ENCODE peak calls at places on chromosomes 12 and 14, in five cellular contexts. One of them, this sample, is unnamed.

GRCh38 chr12:80178846-80179245 is 79.5 kb downstream of the OTOGL start:
- DNase-seq in IMR-90: no peak
- DNase-seq in MCF 10A: no peak
- DNase-seq in choroid plexus epithelial cell: no peak
- DNase-seq in upper lobe of right lung: no peak
- DNase-seq in this sample: no peak

GRCh38 chr14:70831382-70831781 is 22.1 kb upstream of the MAP3K9 start:
- DNase-seq in MCF 10A: no peak
- DNase-seq in upper lobe of right lung: no peak
- DNase-seq in choroid plexus epithelial cell: no peak
- DNase-seq in IMR-90: no peak
- DNase-seq in this sample: no peak

GRCh38 chr14:91140672-91141071 is 26.8 kb downstream of the DGLUCY start:
- DNase-seq in upper lobe of right lung: no peak
- DNase-seq in IMR-90: no peak
- DNase-seq in choroid plexus epithelial cell: peak
- DNase-seq in MCF 10A: peak
- DNase-seq in this sample: no peak

GRCh38 chr12:92827836-92828431 is 101.2 kb downstream of the EEA1 start:
- DNase-seq in upper lobe of right lung: no peak
- DNase-seq in IMR-90: peak
- DNase-seq in MCF 10A: peak
- DNase-seq in choroid plexus epithelial cell: peak
- DNase-seq in this sample: no peak

GRCh38 chr12:70002097-70002911 is 177.3 kb downstream of the MYRFL start:
- DNase-seq in IMR-90: no peak
- DNase-seq in MCF 10A: no peak
- DNase-seq in upper lobe of right lung: no peak
- DNase-seq in choroid plexus epithelial cell: peak
- DNase-seq in this sample: no peak

GRCh38 chr12:20370001-20370381 is 1.7 kb downstream of the PDE3A start:
- DNase-seq in IMR-90: no peak
- DNase-seq in upper lobe of right lung: peak
- DNase-seq in choroid plexus epithelial cell: peak
- DNase-seq in MCF 10A: no peak
- DNase-seq in this sample: peak

GRCh38 chr12:41959271-41959670 is 185.4 kb downstream of the GXYLT1 start:
- DNase-seq in IMR-90: no peak
- DNase-seq in upper lobe of right lung: no peak
- DNase-seq in choroid plexus epithelial cell: no peak
- DNase-seq in MCF 10A: no peak
- DNase-seq in this sample: no peak

GRCh38 chr14:95620659-95621059 is 65.6 kb upstream of the TCL1B start:
- DNase-seq in IMR-90: no peak
- DNase-seq in MCF 10A: no peak
- DNase-seq in choroid plexus epithelial cell: no peak
- DNase-seq in upper lobe of right lung: no peak
- DNase-seq in this sample: no peak

GRCh38 chr14:83473846-83474245 is 1940.2 kb upstream of the SEL1L start:
- DNase-seq in IMR-90: peak
- DNase-seq in choroid plexus epithelial cell: peak
- DNase-seq in upper lobe of right lung: no peak
- DNase-seq in MCF 10A: no peak
- DNase-seq in this sample: no peak

GRCh38 chr14:56244138-56244789 is 126.1 kb downstream of the PELI2 start:
- DNase-seq in upper lobe of right lung: no peak
- DNase-seq in MCF 10A: peak
- DNase-seq in IMR-90: peak
- DNase-seq in choroid plexus epithelial cell: peak
- DNase-seq in this sample: no peak

GRCh38 chr14:100619382-100620305 is 32.4 kb upstream of the BEGAIN start:
- DNase-seq in MCF 10A: no peak
- DNase-seq in upper lobe of right lung: peak
- DNase-seq in IMR-90: no peak
- DNase-seq in choroid plexus epithelial cell: no peak
- DNase-seq in this sample: no peak

GRCh38 chr12:93813972-93814821 is 137.0 kb downstream of the CRADD start:
- DNase-seq in MCF 10A: no peak
- DNase-seq in choroid plexus epithelial cell: peak
- DNase-seq in IMR-90: peak
- DNase-seq in upper lobe of right lung: peak
- DNase-seq in this sample: no peak

GRCh38 chr12:98519257-98519907 is 4.0 kb downstream of the TMPO start:
- DNase-seq in upper lobe of right lung: no peak
- DNase-seq in IMR-90: no peak
- DNase-seq in choroid plexus epithelial cell: no peak
- DNase-seq in MCF 10A: no peak
- DNase-seq in this sample: no peak

GRCh38 chr12:6345319-6346071 is 3.6 kb upstream of the TNFRSF1A start:
- DNase-seq in IMR-90: peak
- DNase-seq in upper lobe of right lung: no peak
- DNase-seq in choroid plexus epithelial cell: peak
- DNase-seq in MCF 10A: peak
- DNase-seq in this sample: no peak

GRCh38 chr14:61479746-61480502 is 158.5 kb downstream of the PRKCH start:
- DNase-seq in choroid plexus epithelial cell: no peak
- DNase-seq in upper lobe of right lung: no peak
- DNase-seq in IMR-90: peak
- DNase-seq in MCF 10A: peak
- DNase-seq in this sample: no peak

GRCh38 chr12:83642205-83642604 is 955.5 kb downstream of the TMTC2 start:
- DNase-seq in IMR-90: no peak
- DNase-seq in choroid plexus epithelial cell: no peak
- DNase-seq in upper lobe of right lung: no peak
- DNase-seq in MCF 10A: no peak
- DNase-seq in this sample: no peak

GRCh38 chr12:95393191-95393790 is 80.7 kb upstream of the METAP2 start:
- DNase-seq in upper lobe of right lung: no peak
- DNase-seq in choroid plexus epithelial cell: no peak
- DNase-seq in IMR-90: no peak
- DNase-seq in MCF 10A: peak
- DNase-seq in this sample: no peak

GRCh38 chr12:102096855-102097254 is 23.1 kb downstream of the NUP37 start:
- DNase-seq in MCF 10A: no peak
- DNase-seq in IMR-90: no peak
- DNase-seq in upper lobe of right lung: no peak
- DNase-seq in choroid plexus epithelial cell: no peak
- DNase-seq in this sample: no peak

GRCh38 chr12:96237465-96238077 is 43.4 kb downstream of the ELK3 start:
- DNase-seq in upper lobe of right lung: no peak
- DNase-seq in IMR-90: peak
- DNase-seq in choroid plexus epithelial cell: peak
- DNase-seq in MCF 10A: peak
- DNase-seq in this sample: no peak

GRCh38 chr12:10501031-10501430 is 4.7 kb upstream of the EIF2S3B start:
- DNase-seq in choroid plexus epithelial cell: peak
- DNase-seq in IMR-90: no peak
- DNase-seq in MCF 10A: peak
- DNase-seq in upper lobe of right lung: no peak
- DNase-seq in this sample: no peak

GRCh38 chr12:57188090-57188425 is 28.5 kb upstream of the NXPH4 start:
- DNase-seq in upper lobe of right lung: no peak
- DNase-seq in IMR-90: no peak
- DNase-seq in MCF 10A: no peak
- DNase-seq in choroid plexus epithelial cell: no peak
- DNase-seq in this sample: no peak

GRCh38 chr14:73775339-73776193 is 61.4 kb upstream of the PNMA1 start:
- DNase-seq in upper lobe of right lung: no peak
- DNase-seq in IMR-90: no peak
- DNase-seq in choroid plexus epithelial cell: no peak
- DNase-seq in MCF 10A: no peak
- DNase-seq in this sample: no peak

GRCh38 chr14:73778736-73779135 is 64.6 kb upstream of the PNMA1 start:
- DNase-seq in choroid plexus epithelial cell: no peak
- DNase-seq in upper lobe of right lung: no peak
- DNase-seq in MCF 10A: no peak
- DNase-seq in IMR-90: no peak
- DNase-seq in this sample: no peak

GRCh38 chr14:73776194-73776537 is 62.0 kb upstream of the PNMA1 start:
- DNase-seq in upper lobe of right lung: no peak
- DNase-seq in IMR-90: no peak
- DNase-seq in MCF 10A: no peak
- DNase-seq in choroid plexus epithelial cell: no peak
- DNase-seq in this sample: no peak

GRCh38 chr14:73774671-73775070 is 60.5 kb upstream of the PNMA1 start:
- DNase-seq in IMR-90: no peak
- DNase-seq in upper lobe of right lung: no peak
- DNase-seq in MCF 10A: no peak
- DNase-seq in choroid plexus epithelial cell: no peak
- DNase-seq in this sample: no peak

DNA sequence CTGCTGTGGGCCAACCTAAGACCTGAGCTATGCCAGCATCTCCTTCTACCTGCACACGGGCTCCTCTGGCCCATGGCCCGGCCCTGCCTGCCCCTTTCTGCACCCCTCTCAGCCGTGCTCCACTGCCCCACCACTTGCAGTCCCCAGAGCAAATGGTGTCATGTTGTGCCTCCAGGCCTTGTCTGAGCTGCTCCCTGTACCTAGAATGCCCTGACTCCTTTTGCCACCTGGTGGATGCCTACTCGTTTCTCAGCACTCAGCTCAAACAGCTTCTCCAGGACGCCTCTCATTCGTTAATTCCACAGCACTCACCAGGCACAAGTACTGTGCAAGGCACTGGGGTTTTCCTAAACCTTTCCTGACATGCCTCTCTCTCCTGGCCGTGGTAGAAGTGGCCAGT is 63.2 kb upstream of the PNMA1 start:
- DNase-seq in choroid plexus epithelial cell: no peak
- DNase-seq in IMR-90: no peak
- DNase-seq in upper lobe of right lung: no peak
- DNase-seq in MCF 10A: no peak
- DNase-seq in this sample: no peak
- TF ChIP-seq CTCF in choroid plexus epithelial cell: no peak
- TF ChIP-seq CTCF in IMR-90: no peak
- TF ChIP-seq CTCF in upper lobe of right lung: peak
- TF ChIP-seq CTCF in MCF 10A: no peak
- TF ChIP-seq CTCF in this sample: no peak

GRCh38 chr14:106556665-106557289 is 1030.4 kb downstream of the TMEM121 start:
- DNase-seq in upper lobe of right lung: peak
- DNase-seq in MCF 10A: peak
- DNase-seq in choroid plexus epithelial cell: no peak
- DNase-seq in IMR-90: no peak
- DNase-seq in this sample: no peak
- TF ChIP-seq CTCF in upper lobe of right lung: peak
- TF ChIP-seq CTCF in MCF 10A: peak
- TF ChIP-seq CTCF in choroid plexus epithelial cell: peak
- TF ChIP-seq CTCF in IMR-90: no peak
- TF ChIP-seq CTCF in this sample: no peak

DNA sequence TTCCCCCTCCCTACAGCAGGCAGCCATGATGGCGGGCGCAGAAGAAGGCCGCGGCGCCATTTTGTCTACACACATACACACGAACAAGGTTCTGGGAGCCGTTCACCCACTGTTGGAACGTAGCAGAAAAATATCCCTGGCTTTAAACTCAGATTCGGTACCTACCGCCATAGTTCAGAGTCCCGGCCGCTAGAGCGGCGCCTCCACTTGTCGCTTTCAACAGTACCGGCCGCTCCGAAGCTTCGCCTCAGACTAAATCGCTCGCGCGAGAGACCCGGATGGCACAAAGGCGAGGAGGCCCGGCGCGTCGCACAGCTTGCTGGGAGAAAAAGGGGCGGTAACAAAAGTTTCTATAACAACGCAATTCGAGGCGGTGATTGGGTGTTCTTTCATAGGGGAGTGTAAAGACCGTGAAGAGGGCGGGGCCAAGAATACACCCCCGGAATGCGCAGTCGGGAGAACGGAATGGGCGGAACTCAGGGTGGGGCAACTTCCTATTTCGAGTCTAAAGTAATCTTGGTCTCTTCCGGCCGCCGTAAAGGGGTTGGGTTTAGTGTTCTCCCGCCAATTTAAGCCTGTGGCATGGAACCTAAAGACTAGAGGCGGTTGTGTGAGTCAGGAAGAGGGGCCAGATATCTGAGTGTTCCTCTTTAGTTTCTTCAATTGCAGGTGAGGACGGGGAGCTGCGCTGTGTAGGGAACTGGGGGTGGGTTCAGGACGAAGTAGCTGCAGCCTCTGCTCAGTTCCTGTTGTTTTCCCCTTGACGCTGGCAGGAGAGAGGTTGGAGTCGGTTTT is at the start of the genes KNTC1 and RSRC2:
- DNase-seq in upper lobe of right lung: peak
- DNase-seq in MCF 10A: peak
- DNase-seq in choroid plexus epithelial cell: peak
- DNase-seq in IMR-90: peak
- DNase-seq in this sample: peak
- TF ChIP-seq CTCF in upper lobe of right lung: no peak
- TF ChIP-seq CTCF in MCF 10A: no peak
- TF ChIP-seq CTCF in choroid plexus epithelial cell: peak
- TF ChIP-seq CTCF in IMR-90: no peak
- TF ChIP-seq CTCF in this sample: no peak

GRCh38 chr14:103127861-103128598 is 4.8 kb downstream of the TNFAIP2 start:
- DNase-seq in choroid plexus epithelial cell: no peak
- DNase-seq in upper lobe of right lung: no peak
- DNase-seq in IMR-90: no peak
- DNase-seq in MCF 10A: peak
- DNase-seq in this sample: no peak

GRCh38 chr14:103126088-103126872 is 3.0 kb downstream of the TNFAIP2 start:
- DNase-seq in MCF 10A: no peak
- DNase-seq in IMR-90: no peak
- DNase-seq in choroid plexus epithelial cell: no peak
- DNase-seq in upper lobe of right lung: no peak
- DNase-seq in this sample: no peak

GRCh38 chr14:103127356-103127755 is 4.1 kb downstream of the TNFAIP2 start:
- DNase-seq in IMR-90: no peak
- DNase-seq in choroid plexus epithelial cell: no peak
- DNase-seq in MCF 10A: no peak
- DNase-seq in upper lobe of right lung: peak
- DNase-seq in this sample: no peak

GRCh38 chr14:103125098-103126070 is 2.1 kb downstream of the TNFAIP2 start:
- DNase-seq in choroid plexus epithelial cell: no peak
- DNase-seq in IMR-90: no peak
- DNase-seq in MCF 10A: no peak
- DNase-seq in upper lobe of right lung: no peak
- DNase-seq in this sample: no peak

DNA sequence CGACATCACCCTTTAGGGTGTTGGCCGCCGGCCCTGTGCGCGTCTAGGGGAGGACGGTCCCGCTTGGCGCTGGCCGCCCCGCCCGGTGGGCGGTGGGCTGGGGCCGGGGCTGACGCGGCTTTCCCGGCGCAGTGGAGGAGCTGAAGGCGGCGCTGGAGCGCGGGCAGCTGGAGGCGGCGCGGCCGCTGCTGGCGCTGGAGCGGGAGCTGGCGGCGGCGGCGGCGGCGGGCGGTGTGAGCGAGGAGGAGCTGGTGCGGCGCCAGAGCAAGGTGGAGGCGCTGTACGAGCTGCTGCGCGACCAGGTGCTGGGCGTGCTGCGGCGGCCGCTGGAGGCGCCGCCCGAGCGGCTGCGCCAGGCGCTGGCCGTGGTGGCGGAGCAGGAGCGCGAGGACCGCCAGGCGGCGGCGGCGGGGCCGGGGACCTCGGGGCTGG is 3.6 kb downstream of the TNFAIP2 start:
- DNase-seq in choroid plexus epithelial cell: no peak
- DNase-seq in upper lobe of right lung: peak
- DNase-seq in IMR-90: no peak
- DNase-seq in MCF 10A: peak
- DNase-seq in this sample: peak
- TF ChIP-seq CTCF in choroid plexus epithelial cell: no peak
- TF ChIP-seq CTCF in upper lobe of right lung: no peak
- TF ChIP-seq CTCF in IMR-90: peak
- TF ChIP-seq CTCF in MCF 10A: peak
- TF ChIP-seq CTCF in this sample: no peak

GRCh38 chr12:22709292-22709691 is 84.3 kb downstream of the ETNK1 start:
- DNase-seq in choroid plexus epithelial cell: peak
- DNase-seq in IMR-90: no peak
- DNase-seq in MCF 10A: peak
- DNase-seq in upper lobe of right lung: no peak
- DNase-seq in this sample: no peak
- TF ChIP-seq CTCF in choroid plexus epithelial cell: peak
- TF ChIP-seq CTCF in IMR-90: peak
- TF ChIP-seq CTCF in MCF 10A: peak
- TF ChIP-seq CTCF in upper lobe of right lung: peak
- TF ChIP-seq CTCF in this sample: peak